ENCODE peak calls at places on chromosomes 11 and 22, in eight cellular contexts. One of them, this sample, is unnamed.

GRCh38 chr11:66080055-66080817 is 10.2 kb downstream of the PACS1 start:
- DNase-seq in lower lobe of right lung: no peak
- DNase-seq in activated CD8-positive, alpha-beta T cell treated with anti-CD3 and anti-CD28 coated beads for 36 hours: peak
- DNase-seq in HFFc6: peak
- DNase-seq in progenitor cell of endocrine pancreas: no peak
- DNase-seq in AG09309: peak
- DNase-seq in PC-9: peak
- DNase-seq in uterus: peak
- DNase-seq in this sample: peak

GRCh38 chr11:107857550-107858216 is 904 bp downstream of the SLC35F2 start:
- DNase-seq in lower lobe of right lung: no peak
- DNase-seq in activated CD8-positive, alpha-beta T cell treated with anti-CD3 and anti-CD28 coated beads for 36 hours: no peak
- DNase-seq in HFFc6: no peak
- DNase-seq in progenitor cell of endocrine pancreas: no peak
- DNase-seq in AG09309: no peak
- DNase-seq in PC-9: no peak
- DNase-seq in uterus: no peak
- DNase-seq in this sample: peak

GRCh38 chr11:19344661-19345518 is 104.1 kb upstream of the E2F8 start:
- DNase-seq in lower lobe of right lung: peak
- DNase-seq in activated CD8-positive, alpha-beta T cell treated with anti-CD3 and anti-CD28 coated beads for 36 hours: no peak
- DNase-seq in HFFc6: no peak
- DNase-seq in progenitor cell of endocrine pancreas: peak
- DNase-seq in AG09309: no peak
- DNase-seq in PC-9: peak
- DNase-seq in uterus: no peak
- DNase-seq in this sample: peak

GRCh38 chr11:117020287-117020686 is 77.9 kb downstream of the SIK3 start:
- DNase-seq in lower lobe of right lung: no peak
- DNase-seq in activated CD8-positive, alpha-beta T cell treated with anti-CD3 and anti-CD28 coated beads for 36 hours: peak
- DNase-seq in HFFc6: no peak
- DNase-seq in progenitor cell of endocrine pancreas: no peak
- DNase-seq in AG09309: no peak
- DNase-seq in PC-9: no peak
- DNase-seq in uterus: no peak
- DNase-seq in this sample: no peak

GRCh38 chr11:504053-504993 is 2.7 kb downstream of the RNH1 start:
- DNase-seq in lower lobe of right lung: peak
- DNase-seq in activated CD8-positive, alpha-beta T cell treated with anti-CD3 and anti-CD28 coated beads for 36 hours: peak
- DNase-seq in HFFc6: no peak
- DNase-seq in progenitor cell of endocrine pancreas: no peak
- DNase-seq in AG09309: no peak
- DNase-seq in PC-9: no peak
- DNase-seq in uterus: peak
- DNase-seq in this sample: peak

GRCh38 chr11:128884054-128884453 is 7.1 kb upstream of the KCNJ5 start:
- DNase-seq in lower lobe of right lung: no peak
- DNase-seq in activated CD8-positive, alpha-beta T cell treated with anti-CD3 and anti-CD28 coated beads for 36 hours: no peak
- DNase-seq in HFFc6: no peak
- DNase-seq in progenitor cell of endocrine pancreas: no peak
- DNase-seq in AG09309: no peak
- DNase-seq in PC-9: no peak
- DNase-seq in uterus: no peak
- DNase-seq in this sample: no peak

GRCh38 chr22:30015229-30015797 is 65.0 kb upstream of the HORMAD2 start:
- DNase-seq in lower lobe of right lung: no peak
- DNase-seq in activated CD8-positive, alpha-beta T cell treated with anti-CD3 and anti-CD28 coated beads for 36 hours: no peak
- DNase-seq in HFFc6: no peak
- DNase-seq in progenitor cell of endocrine pancreas: no peak
- DNase-seq in AG09309: no peak
- DNase-seq in PC-9: no peak
- DNase-seq in uterus: no peak
- DNase-seq in this sample: peak

GRCh38 chr11:106632283-106632682 is 386.0 kb downstream of the GUCY1A2 start:
- DNase-seq in lower lobe of right lung: no peak
- DNase-seq in activated CD8-positive, alpha-beta T cell treated with anti-CD3 and anti-CD28 coated beads for 36 hours: no peak
- DNase-seq in HFFc6: no peak
- DNase-seq in progenitor cell of endocrine pancreas: no peak
- DNase-seq in AG09309: no peak
- DNase-seq in PC-9: no peak
- DNase-seq in uterus: no peak
- DNase-seq in this sample: no peak

GRCh38 chr11:69326622-69327219 is 32.8 kb downstream of the MYEOV start:
- DNase-seq in lower lobe of right lung: no peak
- DNase-seq in activated CD8-positive, alpha-beta T cell treated with anti-CD3 and anti-CD28 coated beads for 36 hours: no peak
- DNase-seq in HFFc6: no peak
- DNase-seq in progenitor cell of endocrine pancreas: no peak
- DNase-seq in AG09309: no peak
- DNase-seq in PC-9: no peak
- DNase-seq in uterus: no peak
- DNase-seq in this sample: no peak

GRCh38 chr11:7457211-7457610 is 28.1 kb upstream of the OLFML1 start:
- DNase-seq in lower lobe of right lung: no peak
- DNase-seq in activated CD8-positive, alpha-beta T cell treated with anti-CD3 and anti-CD28 coated beads for 36 hours: no peak
- DNase-seq in HFFc6: peak
- DNase-seq in progenitor cell of endocrine pancreas: no peak
- DNase-seq in AG09309: peak
- DNase-seq in PC-9: no peak
- DNase-seq in uterus: no peak
- DNase-seq in this sample: peak

DNA sequence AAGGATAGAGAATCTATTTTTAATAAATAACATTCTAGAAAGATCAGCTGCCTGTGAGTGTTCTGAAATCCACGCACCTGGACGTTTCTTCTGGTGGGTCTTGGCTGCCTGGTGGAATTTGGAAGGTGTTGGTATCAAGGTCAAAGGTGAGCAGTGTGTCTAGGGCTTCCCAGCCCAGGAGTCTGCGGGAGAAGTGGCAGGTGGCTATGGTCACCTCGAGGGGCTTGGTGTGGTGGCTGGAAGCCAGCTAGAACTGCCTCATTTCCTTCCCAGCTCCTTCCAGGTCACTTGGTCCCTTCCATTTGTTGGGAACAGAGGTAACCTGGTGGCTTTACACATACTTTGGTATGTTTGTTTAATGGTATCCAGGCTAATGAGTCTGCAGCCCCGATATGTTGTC is 41.4 kb downstream of the NAT10 start:
- DNase-seq in lower lobe of right lung: peak
- DNase-seq in activated CD8-positive, alpha-beta T cell treated with anti-CD3 and anti-CD28 coated beads for 36 hours: no peak
- DNase-seq in HFFc6: no peak
- DNase-seq in progenitor cell of endocrine pancreas: no peak
- DNase-seq in AG09309: no peak
- DNase-seq in PC-9: no peak
- DNase-seq in uterus: no peak
- DNase-seq in this sample: no peak
- TF ChIP-seq CTCF in lower lobe of right lung: no peak
- TF ChIP-seq CTCF in activated CD8-positive, alpha-beta T cell treated with anti-CD3 and anti-CD28 coated beads for 36 hours: no peak
- TF ChIP-seq CTCF in HFFc6: no peak
- TF ChIP-seq CTCF in progenitor cell of endocrine pancreas: no peak
- TF ChIP-seq CTCF in AG09309: no peak
- TF ChIP-seq CTCF in PC-9: no peak
- TF ChIP-seq CTCF in uterus: no peak
- TF ChIP-seq CTCF in this sample: no peak

DNA sequence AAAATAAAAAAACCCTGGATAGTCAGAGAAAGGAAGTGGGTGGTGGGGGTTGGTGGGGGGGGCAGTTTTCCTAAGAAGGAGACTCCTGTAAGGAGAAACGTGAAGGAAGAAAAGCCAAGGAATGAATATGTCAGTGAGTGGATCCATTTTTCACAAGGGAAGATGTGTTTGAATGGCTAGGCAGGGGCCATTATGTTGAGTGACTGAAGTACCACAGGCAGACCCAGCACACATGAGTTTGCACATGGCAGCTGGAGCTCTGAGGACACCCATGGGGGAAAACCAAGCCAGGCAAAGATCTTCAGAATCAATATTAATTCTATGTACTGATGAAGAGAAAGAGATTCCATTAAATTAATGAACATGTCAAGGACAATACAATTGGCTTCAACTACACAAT is 67.6 kb downstream of the CD44 start:
- DNase-seq in lower lobe of right lung: no peak
- DNase-seq in activated CD8-positive, alpha-beta T cell treated with anti-CD3 and anti-CD28 coated beads for 36 hours: no peak
- DNase-seq in HFFc6: no peak
- DNase-seq in progenitor cell of endocrine pancreas: no peak
- DNase-seq in AG09309: no peak
- DNase-seq in PC-9: no peak
- DNase-seq in uterus: no peak
- DNase-seq in this sample: no peak
- TF ChIP-seq CTCF in lower lobe of right lung: no peak
- TF ChIP-seq CTCF in activated CD8-positive, alpha-beta T cell treated with anti-CD3 and anti-CD28 coated beads for 36 hours: no peak
- TF ChIP-seq CTCF in HFFc6: no peak
- TF ChIP-seq CTCF in progenitor cell of endocrine pancreas: no peak
- TF ChIP-seq CTCF in AG09309: no peak
- TF ChIP-seq CTCF in PC-9: no peak
- TF ChIP-seq CTCF in uterus: no peak
- TF ChIP-seq CTCF in this sample: no peak

GRCh38 chr22:40524392-40525249 is 111.9 kb downstream of the MRTFA start:
- DNase-seq in lower lobe of right lung: no peak
- DNase-seq in activated CD8-positive, alpha-beta T cell treated with anti-CD3 and anti-CD28 coated beads for 36 hours: peak
- DNase-seq in HFFc6: no peak
- DNase-seq in progenitor cell of endocrine pancreas: no peak
- DNase-seq in AG09309: no peak
- DNase-seq in PC-9: peak
- DNase-seq in uterus: no peak
- DNase-seq in this sample: peak
- TF ChIP-seq CTCF in lower lobe of right lung: peak
- TF ChIP-seq CTCF in activated CD8-positive, alpha-beta T cell treated with anti-CD3 and anti-CD28 coated beads for 36 hours: peak
- TF ChIP-seq CTCF in HFFc6: peak
- TF ChIP-seq CTCF in progenitor cell of endocrine pancreas: no peak
- TF ChIP-seq CTCF in AG09309: peak
- TF ChIP-seq CTCF in PC-9: peak
- TF ChIP-seq CTCF in uterus: no peak
- TF ChIP-seq CTCF in this sample: peak

DNA sequence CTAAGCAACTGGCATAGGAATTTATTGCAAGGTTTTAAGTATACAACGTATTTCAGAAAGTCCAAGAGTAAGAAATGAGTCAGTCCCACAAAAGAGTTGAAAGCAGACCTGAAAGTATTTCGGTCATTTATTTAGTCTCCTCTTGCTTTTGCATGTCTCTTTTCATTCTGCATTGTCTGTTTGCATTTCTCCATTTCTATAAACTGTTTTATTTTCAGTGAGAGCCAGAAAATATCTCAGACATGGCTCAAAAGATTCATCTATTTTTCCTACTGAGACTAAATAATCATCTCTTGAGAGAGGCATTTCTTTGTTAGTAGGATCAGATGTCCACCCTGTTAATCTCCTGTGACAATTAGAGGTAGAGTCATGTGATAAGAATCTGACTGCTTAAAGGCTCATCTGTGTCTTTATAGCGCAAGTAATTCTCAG is 219.1 kb upstream of the CCDC179 start:
- DNase-seq in lower lobe of right lung: no peak
- DNase-seq in activated CD8-positive, alpha-beta T cell treated with anti-CD3 and anti-CD28 coated beads for 36 hours: no peak
- DNase-seq in HFFc6: peak
- DNase-seq in progenitor cell of endocrine pancreas: no peak
- DNase-seq in AG09309: no peak
- DNase-seq in PC-9: no peak
- DNase-seq in uterus: no peak
- DNase-seq in this sample: no peak
- TF ChIP-seq CTCF in lower lobe of right lung: no peak
- TF ChIP-seq CTCF in activated CD8-positive, alpha-beta T cell treated with anti-CD3 and anti-CD28 coated beads for 36 hours: no peak
- TF ChIP-seq CTCF in HFFc6: no peak
- TF ChIP-seq CTCF in progenitor cell of endocrine pancreas: no peak
- TF ChIP-seq CTCF in AG09309: no peak
- TF ChIP-seq CTCF in PC-9: no peak
- TF ChIP-seq CTCF in uterus: no peak
- TF ChIP-seq CTCF in this sample: no peak